ENCODE peak calls at places on chromosomes 5 and 9, in eight cellular contexts. O, J, S, U, R, Z, D and Q are unnamed samples.

GRCh38 chr5:83554133-83554532 is 82.6 kb downstream of the VCAN start:
- DNase-seq in Z (no peak), R (no peak), S (no peak), D (no peak), J (no peak), U (no peak), O (no peak), Q (no peak)

GRCh38 chr5:84113246-84114118 is 271.2 kb downstream of the EDIL3 start:
- DNase-seq in D (peak), Z (no peak), U (peak), S (peak), J (peak), R (peak), O (no peak), Q (peak)

GRCh38 chr9:124510650-124511425 is 3.6 kb upstream of the NR5A1 start:
- DNase-seq in O (peak), Z (no peak), S (no peak), R (peak), D (no peak), U (no peak), J (peak), Q (no peak)

GRCh38 chr5:162160401-162160800 is 92.8 kb downstream of the GABRG2 start:
- DNase-seq in O (no peak), D (no peak), R (no peak), J (no peak), S (no peak), Z (no peak), U (no peak), Q (no peak)

GRCh38 chr9:112774006-112774996 is 23.7 kb downstream of the SNX30 start:
- DNase-seq in S (no peak), U (peak), R (peak), Z (no peak), O (peak), D (no peak), J (no peak), Q (no peak)

GRCh38 chr9:135343733-135344522 is 135.7 kb upstream of the PPP1R26 start:
- DNase-seq in U (no peak), J (peak), Z (peak), O (peak), R (peak), S (peak), D (peak), Q (peak)

GRCh38 chr9:121682201-121682600 is 30.8 kb downstream of the DAB2IP start:
- DNase-seq in Z (no peak), D (no peak), S (no peak), O (no peak), J (no peak), U (no peak), R (no peak), Q (peak)

GRCh38 chr5:6502421-6502820 is 53.8 kb downstream of the UBE2QL1 start:
- DNase-seq in S (peak), D (no peak), R (no peak), O (no peak), U (no peak), J (no peak), Z (no peak), Q (no peak)

GRCh38 chr5:516338-516925 is 7.8 kb downstream of the SLC9A3 start:
- DNase-seq in U (no peak), S (no peak), D (no peak), J (no peak), Z (no peak), R (no peak), O (no peak), Q (no peak)

GRCh38 chr5:18792145-18792544 is 1157.9 kb downstream of the TAF11L14 start:
- DNase-seq in S (no peak), J (no peak), R (no peak), Z (no peak), D (no peak), U (peak), O (no peak), Q (no peak)

GRCh38 chr5:58412932-58413331 is 47.0 kb downstream of the PLK2 start:
- DNase-seq in J (no peak), S (no peak), O (no peak), U (peak), Z (no peak), R (no peak), D (no peak), Q (no peak)

GRCh38 chr9:114688388-114688787 is 6.4 kb upstream of the TEX48 start:
- DNase-seq in J (no peak), S (peak), Z (no peak), O (no peak), R (no peak), U (no peak), D (no peak), Q (no peak)

DNA sequence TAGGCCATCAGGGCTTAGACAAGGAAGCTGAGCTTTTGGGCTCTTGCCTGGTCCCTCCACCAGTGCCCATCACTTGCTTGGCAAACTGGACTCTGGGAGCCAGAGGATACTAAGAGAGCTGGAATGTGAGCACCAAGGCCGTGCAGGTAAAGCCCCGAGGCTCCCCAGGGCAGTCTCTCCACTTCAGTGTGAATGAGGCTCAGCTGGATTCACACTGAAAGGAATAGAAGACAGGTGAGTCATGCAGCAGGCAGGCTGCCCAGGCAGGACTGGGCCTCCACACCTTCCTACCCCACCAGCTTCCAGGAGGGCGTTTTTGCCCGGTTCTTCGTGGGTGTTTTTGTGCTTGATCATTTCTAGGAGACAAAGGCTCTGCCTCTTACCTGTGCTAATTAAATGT is 7.3 kb upstream of the CTSV start:
- DNase-seq in S (peak), O (no peak), R (peak), U (peak), J (peak), D (peak), Z (peak), Q (peak)
- H3K4me3 ChIP-seq in S (no peak), O (no peak), R (no peak), U (no peak), J (no peak), D (no peak), Z (no peak), Q (no peak)

GRCh38 chr9:109912082-109912581 is 132.1 kb downstream of the PALM2AKAP2 start:
- DNase-seq in J (peak), O (peak), S (no peak), Z (no peak), R (peak), D (no peak), U (peak), Q (no peak)

GRCh38 chr9:109914280-109915027 is 134.5 kb downstream of the PALM2AKAP2 start:
- DNase-seq in S (no peak), D (no peak), R (peak), J (peak), U (peak), O (peak), Z (no peak), Q (no peak)

GRCh38 chr9:109910616-109911568 is 130.9 kb downstream of the PALM2AKAP2 start:
- DNase-seq in J (peak), S (no peak), Z (peak), D (no peak), U (peak), R (peak), O (peak), Q (no peak)

GRCh38 chr9:109913461-109913810 is 133.4 kb downstream of the PALM2AKAP2 start:
- DNase-seq in S (no peak), U (peak), R (peak), D (no peak), Z (no peak), J (no peak), O (no peak), Q (no peak)

GRCh38 chr9:109912726-109913460 is 132.9 kb downstream of the PALM2AKAP2 start:
- DNase-seq in S (peak), D (no peak), U (peak), Z (no peak), J (peak), O (peak), R (peak), Q (no peak)
- H3K9ac ChIP-seq in S (no peak), D (no peak), U (peak), Z (no peak), J (peak), O (peak), R (peak), Q (no peak)

DNA sequence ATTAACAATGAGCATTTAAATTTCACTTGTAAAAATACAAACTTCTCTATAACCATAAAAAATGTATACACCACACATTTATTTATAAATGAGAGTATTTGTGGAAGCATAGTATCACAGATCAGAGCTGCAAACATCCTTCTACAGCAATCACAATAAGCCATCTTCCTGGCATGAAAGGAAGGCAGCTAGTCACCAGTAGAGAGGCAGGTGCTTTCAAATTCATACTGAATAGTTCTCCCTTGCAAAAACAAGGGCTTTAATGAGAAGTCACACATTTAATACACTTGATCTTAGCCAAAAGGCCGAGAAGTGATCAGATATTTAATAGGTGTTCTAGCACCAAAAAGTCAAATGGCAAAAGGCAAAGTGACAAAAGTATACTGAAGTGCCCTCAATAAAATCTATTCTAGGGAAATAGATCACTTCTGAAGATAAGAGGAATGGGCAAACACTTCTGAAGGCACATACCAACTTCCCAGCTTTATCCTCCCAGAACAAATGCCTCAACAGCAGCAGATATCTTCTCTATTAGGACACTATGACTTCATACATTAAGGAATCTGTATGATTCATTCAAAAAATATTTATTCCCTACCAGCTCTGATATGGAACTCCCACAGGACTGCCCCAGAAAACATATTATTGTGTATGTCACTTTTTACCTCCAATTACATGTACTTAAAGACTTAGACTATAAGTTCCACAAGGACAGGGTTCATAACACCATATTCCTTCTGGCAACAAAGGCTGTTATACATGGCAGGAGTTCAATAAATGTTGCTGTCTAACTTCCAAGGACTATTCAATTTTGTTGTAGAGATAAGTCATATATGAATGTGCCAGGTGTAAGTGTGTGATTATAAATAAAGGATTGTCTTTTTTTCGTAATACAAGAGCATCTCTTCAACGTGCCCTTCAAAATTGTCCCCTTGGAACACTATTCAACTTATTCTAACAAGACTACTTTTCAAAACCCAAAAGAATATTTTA is 31.7 kb downstream of the MAPKAP1 start:
- DNase-seq in D (peak), Z (no peak), S (no peak), O (peak), U (peak), R (peak), J (peak), Q (no peak)
- H3K27ac ChIP-seq in D (peak), Z (no peak), S (no peak), O (peak), U (peak), R (peak), J (peak), Q (no peak)

DNA sequence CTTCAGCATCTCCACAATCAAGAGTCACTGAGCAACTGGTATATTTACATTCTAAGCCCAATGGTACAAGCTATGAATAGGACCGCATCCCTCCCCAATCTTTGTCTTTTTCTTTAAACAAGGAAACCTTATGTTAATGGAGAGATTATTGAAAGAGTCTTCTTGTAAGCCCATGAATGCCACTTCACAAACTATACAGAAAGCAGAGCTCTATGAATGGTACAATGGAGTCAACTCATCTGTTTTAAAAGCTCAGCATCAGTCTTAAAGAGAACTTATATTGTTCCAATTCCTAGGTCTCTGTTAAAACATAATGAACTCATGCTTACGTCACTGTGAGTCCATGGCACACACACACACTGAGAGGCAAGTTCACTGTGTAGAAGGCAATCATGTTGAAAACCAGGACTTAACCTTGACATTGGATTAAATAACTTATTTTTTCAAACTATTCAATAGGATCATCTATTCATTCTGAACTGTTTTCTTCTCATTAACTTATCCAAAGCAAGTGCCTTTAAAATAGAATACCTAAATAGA is 4.5 kb downstream of the NREP start:
- DNase-seq in J (no peak), O (no peak), R (peak), D (no peak), S (no peak), U (no peak), Z (no peak), Q (no peak)
- H3K4me3 ChIP-seq in J (no peak), O (no peak), R (peak), D (no peak), S (peak), U (peak), Z (no peak), Q (no peak)

GRCh38 chr5:179314606-179315355 is 30.5 kb downstream of the ADAMTS2 start:
- DNase-seq in R (peak), U (no peak), S (no peak), O (no peak), D (no peak), J (no peak), Z (no peak), Q (peak)
- H3K9ac ChIP-seq in R (peak), U (peak), S (no peak), O (peak), D (no peak), J (peak), Z (peak), Q (no peak)